ENCODE peak calls at places on chromosomes 6 and 20, in nine cellular contexts. One of them, this sample, is unnamed.

GRCh38 chr6:33695451-33695855 is 16.0 kb downstream of the UQCC2 start:
- DNase-seq in adrenal gland: peak
- DNase-seq in Peyer's patch: no peak
- DNase-seq in stomach: no peak
- DNase-seq in body of pancreas: no peak
- DNase-seq in heart left ventricle: no peak
- DNase-seq in suprapubic skin: no peak
- DNase-seq in IMR-90: no peak
- DNase-seq in ovary: no peak
- DNase-seq in this sample: no peak

GRCh38 chr6:36296240-36296639 is 26.4 kb downstream of the PNPLA1 start:
- DNase-seq in adrenal gland: no peak
- DNase-seq in Peyer's patch: no peak
- DNase-seq in stomach: no peak
- DNase-seq in body of pancreas: no peak
- DNase-seq in heart left ventricle: no peak
- DNase-seq in suprapubic skin: no peak
- DNase-seq in IMR-90: peak
- DNase-seq in ovary: no peak
- DNase-seq in this sample: no peak

GRCh38 chr20:46022411-46023147 is 6.4 kb upstream of the SLC12A5 start:
- DNase-seq in adrenal gland: peak
- DNase-seq in Peyer's patch: peak
- DNase-seq in stomach: peak
- DNase-seq in body of pancreas: peak
- DNase-seq in heart left ventricle: peak
- DNase-seq in suprapubic skin: no peak
- DNase-seq in IMR-90: peak
- DNase-seq in ovary: peak
- DNase-seq in this sample: no peak

GRCh38 chr20:25251019-25251418 is 3.1 kb downstream of the PYGB start:
- DNase-seq in adrenal gland: peak
- DNase-seq in Peyer's patch: no peak
- DNase-seq in stomach: no peak
- DNase-seq in body of pancreas: no peak
- DNase-seq in heart left ventricle: no peak
- DNase-seq in suprapubic skin: peak
- DNase-seq in IMR-90: no peak
- DNase-seq in ovary: no peak
- DNase-seq in this sample: no peak

GRCh38 chr6:99013661-99014458 is 66.1 kb upstream of the FBXL4 start:
- DNase-seq in adrenal gland: no peak
- DNase-seq in Peyer's patch: no peak
- DNase-seq in stomach: no peak
- DNase-seq in body of pancreas: no peak
- DNase-seq in heart left ventricle: no peak
- DNase-seq in suprapubic skin: no peak
- DNase-seq in IMR-90: peak
- DNase-seq in ovary: no peak
- DNase-seq in this sample: no peak

GRCh38 chr6:144195671-144196070 is 45.4 kb downstream of the STX11 start:
- DNase-seq in adrenal gland: no peak
- DNase-seq in Peyer's patch: no peak
- DNase-seq in stomach: no peak
- DNase-seq in body of pancreas: no peak
- DNase-seq in heart left ventricle: no peak
- DNase-seq in suprapubic skin: no peak
- DNase-seq in IMR-90: peak
- DNase-seq in ovary: no peak
- DNase-seq in this sample: no peak

GRCh38 chr6:46652232-46652602 is 401 bp downstream of the CYP39A1 start:
- DNase-seq in adrenal gland: no peak
- DNase-seq in Peyer's patch: no peak
- DNase-seq in stomach: no peak
- DNase-seq in body of pancreas: no peak
- DNase-seq in heart left ventricle: no peak
- DNase-seq in suprapubic skin: no peak
- DNase-seq in IMR-90: no peak
- DNase-seq in ovary: no peak
- DNase-seq in this sample: no peak

GRCh38 chr6:94372229-94372628 is 952.9 kb upstream of the EPHA7 start:
- DNase-seq in adrenal gland: no peak
- DNase-seq in Peyer's patch: no peak
- DNase-seq in stomach: no peak
- DNase-seq in body of pancreas: no peak
- DNase-seq in heart left ventricle: no peak
- DNase-seq in suprapubic skin: no peak
- DNase-seq in IMR-90: no peak
- DNase-seq in ovary: no peak
- DNase-seq in this sample: no peak

GRCh38 chr6:2110504-2110903 is 134.9 kb downstream of the GMDS start:
- DNase-seq in adrenal gland: no peak
- DNase-seq in Peyer's patch: no peak
- DNase-seq in stomach: no peak
- DNase-seq in body of pancreas: no peak
- DNase-seq in heart left ventricle: no peak
- DNase-seq in suprapubic skin: no peak
- DNase-seq in IMR-90: peak
- DNase-seq in ovary: no peak
- DNase-seq in this sample: no peak

GRCh38 chr6:27407153-27407814 is 18.7 kb downstream of the ZNF391 start:
- DNase-seq in adrenal gland: no peak
- DNase-seq in Peyer's patch: no peak
- DNase-seq in stomach: no peak
- DNase-seq in body of pancreas: no peak
- DNase-seq in heart left ventricle: no peak
- DNase-seq in suprapubic skin: no peak
- DNase-seq in IMR-90: no peak
- DNase-seq in ovary: no peak
- DNase-seq in this sample: no peak

GRCh38 chr6:139577991-139578604 is 203.7 kb upstream of the CITED2 start:
- DNase-seq in adrenal gland: no peak
- DNase-seq in Peyer's patch: no peak
- DNase-seq in stomach: no peak
- DNase-seq in body of pancreas: no peak
- DNase-seq in heart left ventricle: no peak
- DNase-seq in suprapubic skin: no peak
- DNase-seq in IMR-90: peak
- DNase-seq in ovary: no peak
- DNase-seq in this sample: peak

GRCh38 chr20:63697868-63698545 is 1.6 kb downstream of the TNFRSF6B start:
- DNase-seq in adrenal gland: no peak
- DNase-seq in Peyer's patch: peak
- DNase-seq in stomach: no peak
- DNase-seq in body of pancreas: peak
- DNase-seq in heart left ventricle: no peak
- DNase-seq in suprapubic skin: no peak
- DNase-seq in IMR-90: no peak
- DNase-seq in ovary: peak
- DNase-seq in this sample: no peak

GRCh38 chr6:150070236-150070860 is 1.4 kb upstream of the ULBP3 start:
- DNase-seq in adrenal gland: no peak
- DNase-seq in Peyer's patch: no peak
- DNase-seq in stomach: no peak
- DNase-seq in body of pancreas: no peak
- DNase-seq in heart left ventricle: no peak
- DNase-seq in suprapubic skin: no peak
- DNase-seq in IMR-90: no peak
- DNase-seq in ovary: no peak
- DNase-seq in this sample: no peak

GRCh38 chr20:50562262-50562701 is 52.1 kb downstream of the PTPN1 start:
- DNase-seq in adrenal gland: no peak
- DNase-seq in Peyer's patch: no peak
- DNase-seq in stomach: no peak
- DNase-seq in body of pancreas: no peak
- DNase-seq in heart left ventricle: no peak
- DNase-seq in suprapubic skin: peak
- DNase-seq in IMR-90: no peak
- DNase-seq in ovary: no peak
- DNase-seq in this sample: no peak
- H3K27ac ChIP-seq in adrenal gland: peak
- H3K27ac ChIP-seq in Peyer's patch: no peak
- H3K27ac ChIP-seq in stomach: peak
- H3K27ac ChIP-seq in body of pancreas: no peak
- H3K27ac ChIP-seq in heart left ventricle: no peak
- H3K27ac ChIP-seq in suprapubic skin: no peak
- H3K27ac ChIP-seq in IMR-90: peak
- H3K27ac ChIP-seq in ovary: no peak
- H3K27ac ChIP-seq in this sample: peak

DNA sequence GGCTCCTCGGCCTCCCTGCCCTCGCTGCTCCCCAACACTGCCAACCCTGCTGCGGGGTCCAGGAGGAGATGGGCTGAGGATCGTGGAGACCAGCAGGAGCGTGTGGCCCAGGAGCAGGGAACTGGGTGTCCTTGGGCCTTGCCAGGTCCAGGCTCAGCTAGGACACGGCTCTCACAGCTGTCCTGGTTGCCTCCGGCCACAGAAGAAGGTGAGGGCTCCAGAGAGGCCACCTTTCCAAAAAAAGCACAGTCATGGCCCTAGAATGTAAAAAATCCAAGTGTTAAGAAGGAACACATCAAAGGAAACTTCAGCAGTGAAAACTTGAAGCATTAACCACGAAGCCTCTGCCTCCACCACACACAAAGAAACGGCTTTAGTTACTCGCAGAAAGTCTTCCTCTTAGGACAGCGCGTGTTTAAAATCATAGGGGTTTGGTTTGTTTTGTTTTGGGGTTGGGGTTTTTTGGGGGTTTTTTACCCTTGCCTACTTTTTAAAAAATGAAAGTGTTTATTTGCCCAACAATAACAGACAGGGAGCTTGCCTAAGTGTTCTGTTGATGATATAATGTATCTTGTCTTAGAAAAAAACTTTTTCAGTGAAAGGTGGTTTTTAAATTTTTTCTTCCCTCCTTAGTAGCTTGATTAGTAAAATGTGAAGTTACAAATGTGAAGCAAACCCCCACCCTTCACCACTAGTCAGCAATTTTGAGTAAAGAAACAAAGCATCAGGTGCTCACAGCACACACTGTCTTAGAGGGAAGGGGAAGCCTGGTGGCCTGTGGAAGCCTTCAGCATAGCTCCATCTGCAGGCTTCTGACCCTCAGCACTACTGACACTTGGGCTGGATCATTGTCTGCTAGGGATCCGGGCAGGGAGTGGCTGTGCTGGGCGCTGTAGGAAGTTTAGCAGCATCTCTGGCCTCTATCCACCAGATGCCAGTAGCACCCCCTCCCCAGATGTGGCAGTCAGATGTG is 60.0 kb downstream of the PTPN1 start:
- DNase-seq in adrenal gland: peak
- DNase-seq in Peyer's patch: no peak
- DNase-seq in stomach: no peak
- DNase-seq in body of pancreas: no peak
- DNase-seq in heart left ventricle: no peak
- DNase-seq in suprapubic skin: peak
- DNase-seq in IMR-90: peak
- DNase-seq in ovary: no peak
- DNase-seq in this sample: no peak
- TF ChIP-seq POLR2A in adrenal gland: no peak
- TF ChIP-seq POLR2A in Peyer's patch: no peak
- TF ChIP-seq POLR2A in stomach: no peak
- TF ChIP-seq POLR2A in body of pancreas: no peak
- TF ChIP-seq POLR2A in heart left ventricle: no peak
- TF ChIP-seq POLR2A in suprapubic skin: no peak
- TF ChIP-seq POLR2A in IMR-90: no peak
- TF ChIP-seq POLR2A in ovary: no peak
- TF ChIP-seq POLR2A in this sample: no peak

DNA sequence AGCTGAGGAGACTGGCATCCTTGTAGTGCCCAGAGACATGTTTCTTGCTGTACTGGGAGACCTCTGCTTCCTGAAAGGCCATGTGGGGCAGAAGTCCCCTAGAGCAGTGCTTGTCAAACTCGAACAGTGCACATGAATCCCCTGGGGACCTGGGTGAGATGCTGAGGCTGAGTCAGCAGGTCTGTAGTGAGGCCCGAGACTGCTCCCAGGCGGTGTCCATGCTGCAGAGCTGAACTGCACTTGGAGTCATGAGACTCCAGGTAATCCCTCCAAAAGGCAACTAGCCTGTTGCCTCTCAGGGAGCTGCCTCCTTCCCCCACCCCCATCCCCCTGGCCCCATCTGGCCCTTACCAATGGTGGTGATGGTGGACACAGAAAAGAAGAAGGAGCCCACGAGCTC is 3.7 kb downstream of the KCNK17 start:
- DNase-seq in adrenal gland: no peak
- DNase-seq in Peyer's patch: no peak
- DNase-seq in stomach: no peak
- DNase-seq in body of pancreas: no peak
- DNase-seq in heart left ventricle: no peak
- DNase-seq in suprapubic skin: no peak
- DNase-seq in IMR-90: no peak
- DNase-seq in ovary: no peak
- DNase-seq in this sample: no peak
- H3K27ac ChIP-seq in adrenal gland: no peak
- H3K27ac ChIP-seq in Peyer's patch: no peak
- H3K27ac ChIP-seq in stomach: no peak
- H3K27ac ChIP-seq in body of pancreas: no peak
- H3K27ac ChIP-seq in heart left ventricle: no peak
- H3K27ac ChIP-seq in suprapubic skin: no peak
- H3K27ac ChIP-seq in IMR-90: no peak
- H3K27ac ChIP-seq in ovary: no peak
- H3K27ac ChIP-seq in this sample: no peak

GRCh38 chr20:32207626-32208498 is at the start of the genes PLAGL2 and POFUT1:
- DNase-seq in adrenal gland: peak
- DNase-seq in Peyer's patch: peak
- DNase-seq in stomach: peak
- DNase-seq in body of pancreas: peak
- DNase-seq in heart left ventricle: peak
- DNase-seq in suprapubic skin: peak
- DNase-seq in IMR-90: peak
- DNase-seq in ovary: peak
- DNase-seq in this sample: peak
- TF ChIP-seq POLR2A in adrenal gland: peak
- TF ChIP-seq POLR2A in Peyer's patch: peak
- TF ChIP-seq POLR2A in stomach: no peak
- TF ChIP-seq POLR2A in body of pancreas: peak
- TF ChIP-seq POLR2A in heart left ventricle: no peak
- TF ChIP-seq POLR2A in suprapubic skin: peak
- TF ChIP-seq POLR2A in IMR-90: peak
- TF ChIP-seq POLR2A in ovary: peak
- TF ChIP-seq POLR2A in this sample: peak

DNA sequence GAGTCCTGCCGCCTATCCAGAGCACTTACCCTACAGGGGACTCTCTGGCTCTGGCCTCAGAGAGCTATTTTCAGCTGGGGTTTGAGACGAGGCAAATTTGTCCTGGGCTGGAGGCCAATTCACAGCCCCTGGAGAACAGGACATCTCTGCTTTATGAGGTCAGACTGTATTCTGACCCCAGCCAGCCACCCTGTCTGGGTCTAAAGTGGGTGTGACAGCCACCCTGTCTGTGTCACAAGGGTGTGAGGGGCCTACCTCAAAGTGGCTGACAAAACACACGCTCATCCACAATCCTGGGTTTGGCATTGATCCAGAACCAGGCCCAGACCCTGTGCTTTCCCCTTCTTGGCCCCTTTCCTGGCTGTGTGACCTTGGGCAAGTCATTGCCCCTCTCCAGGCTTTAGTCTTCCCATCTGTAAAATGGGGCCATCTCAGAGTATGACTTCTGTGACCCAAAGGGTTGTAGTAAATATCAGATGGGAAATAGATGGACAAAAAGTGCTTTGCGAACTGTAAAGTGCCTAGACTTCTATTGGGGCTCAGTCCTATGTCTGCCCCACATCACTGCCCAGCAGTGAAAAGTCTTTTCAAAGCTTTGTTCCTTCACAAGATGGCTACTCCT is 44.1 kb upstream of the TGM2 start:
- DNase-seq in adrenal gland: no peak
- DNase-seq in Peyer's patch: no peak
- DNase-seq in stomach: no peak
- DNase-seq in body of pancreas: no peak
- DNase-seq in heart left ventricle: peak
- DNase-seq in suprapubic skin: no peak
- DNase-seq in IMR-90: no peak
- DNase-seq in ovary: no peak
- DNase-seq in this sample: no peak
- H3K27ac ChIP-seq in adrenal gland: no peak
- H3K27ac ChIP-seq in Peyer's patch: no peak
- H3K27ac ChIP-seq in stomach: no peak
- H3K27ac ChIP-seq in body of pancreas: no peak
- H3K27ac ChIP-seq in heart left ventricle: peak
- H3K27ac ChIP-seq in suprapubic skin: no peak
- H3K27ac ChIP-seq in IMR-90: no peak
- H3K27ac ChIP-seq in ovary: no peak
- H3K27ac ChIP-seq in this sample: no peak

This sample was measured in prostate gland.